ENCODE peak calls at places on chromosomes 4 and X, in six cellular contexts. M is progenitor cell of endocrine pancreas; F is activated CD8-positive, alpha-beta T cell treated with anti-CD3 and anti-CD28 coated beads for 36 hours; I is substantia nigra; D is T follicular helper cell; G is posterior vena cava. H is an unnamed sample.

GRCh38 chr4:160180206-160180605 is 1077.3 kb downstream of the RAPGEF2 start:
- DNase-seq in M (no peak), F (no peak), I (no peak), D (no peak), G (no peak), H (peak; percentile 7)

GRCh38 chrX:44314259-44314734 is 29.2 kb downstream of the EFHC2 start:
- DNase-seq in M (no peak), F (peak; percentile 8), I (no peak), D (no peak), G (no peak), H (peak; percentile 8)

GRCh38 chrX:7088968-7089615 is 58.4 kb upstream of the STS start:
- DNase-seq in M (peak; percentile 34), F (peak; percentile 68), I (no peak), D (peak; percentile 8), G (no peak), H (no peak)

GRCh38 chr4:72427022-72427421 is 142.0 kb downstream of the ADAMTS3 start:
- DNase-seq in M (no peak), F (no peak), I (no peak), D (no peak), G (no peak), H (no peak)

GRCh38 chrX:65596270-65596669 is 61.7 kb upstream of the LAS1L start:
- DNase-seq in M (no peak), F (peak; percentile 76), I (no peak), D (peak; percentile 49), G (peak; percentile 52), H (no peak)

GRCh38 chr4:75708218-75708691 is 16.1 kb upstream of the USO1 start:
- DNase-seq in M (no peak), F (peak; percentile 75), I (no peak), D (no peak), G (no peak), H (peak; percentile 27)

GRCh38 chrX:45295587-45295986 is 94.9 kb upstream of the DIPK2B start:
- DNase-seq in M (no peak), F (no peak), I (no peak), D (no peak), G (no peak), H (peak; percentile 36)

GRCh38 chrX:108396986-108397385 is 41.2 kb downstream of the COL4A6 start:
- DNase-seq in M (no peak), F (no peak), I (no peak), D (no peak), G (no peak), H (no peak)

GRCh38 chrX:70508296-70508911 is 63.8 kb downstream of the DLG3 start:
- DNase-seq in M (no peak), F (peak; percentile 56), I (no peak), D (no peak), G (no peak), H (no peak)

GRCh38 chr4:6953751-6954380 is 44.2 kb downstream of the TBC1D14 start:
- DNase-seq in M (no peak), F (no peak), I (no peak), D (no peak), G (peak; percentile 94), H (no peak)

GRCh38 chr4:53777244-53777984 is 186.1 kb upstream of the LNX1 start:
- DNase-seq in M (no peak), F (no peak), I (no peak), D (no peak), G (no peak), H (peak; percentile 25)

GRCh38 chr4:178612725-178613124 is 1170.5 kb upstream of the AGA start:
- DNase-seq in M (no peak), F (peak; percentile 20), I (no peak), D (no peak), G (no peak), H (no peak)

GRCh38 chr4:3850128-3850527 is 83.9 kb downstream of the ADRA2C start:
- DNase-seq in M (no peak), F (no peak), I (no peak), D (no peak), G (no peak), H (no peak)

GRCh38 chr4:149344436-149344835 is 471.2 kb downstream of the IQCM start:
- DNase-seq in M (no peak), F (no peak), I (no peak), D (no peak), G (no peak), H (peak; percentile 42)

GRCh38 chr4:48912349-48912748 is 5.8 kb upstream of the OCIAD2 start:
- DNase-seq in M (no peak), F (no peak), I (no peak), D (no peak), G (no peak), H (no peak)

GRCh38 chr4:127732623-127733199 is 2.5 kb downstream of the SLC25A31 start:
- DNase-seq in M (no peak), F (no peak), I (no peak), D (no peak), G (no peak), H (peak; percentile 66)

GRCh38 chr4:37628977-37629609 is 57.1 kb downstream of the RELL1 start:
- DNase-seq in M (no peak), F (no peak), I (no peak), D (no peak), G (no peak), H (peak; percentile 48)

GRCh38 chr4:88215351-88215750 is 56.9 kb upstream of the ABCG2 start:
- DNase-seq in M (no peak), F (no peak), I (no peak), D (no peak), G (no peak), H (no peak)

GRCh38 chr4:44563496-44563895 is 87.9 kb downstream of the YIPF7 start:
- DNase-seq in M (no peak), F (no peak), I (no peak), D (no peak), G (no peak), H (no peak)

GRCh38 chrX:23334871-23335599 is 386 bp downstream of the PTCHD1 start:
- DNase-seq in M (no peak), F (no peak), I (no peak), D (no peak), G (no peak), H (no peak)

GRCh38 chrX:27968891-27969290 is 12.4 kb downstream of the DCAF8L1 start:
- DNase-seq in M (no peak), F (no peak), I (no peak), D (no peak), G (no peak), H (no peak)

GRCh38 chr4:35673137-35673536 is 571.2 kb downstream of the ARAP2 start:
- DNase-seq in M (no peak), F (no peak), I (no peak), D (no peak), G (no peak), H (no peak)

GRCh38 chrX:55008571-55009358 is 8.6 kb downstream of the APEX2 start:
- DNase-seq in M (no peak), F (peak; percentile 28), I (no peak), D (no peak), G (no peak), H (no peak)

GRCh38 chrX:45767021-45767491 is 566.4 kb upstream of the DIPK2B start:
- DNase-seq in M (no peak), F (no peak), I (no peak), D (no peak), G (no peak), H (peak; percentile 59)

GRCh38 chr4:125938541-125938940 is 623.8 kb downstream of the FAT4 start:
- DNase-seq in M (no peak), F (no peak), I (no peak), D (no peak), G (no peak), H (no peak)

GRCh38 chr4:184648220-184649025 is 824 bp downstream of the CASP3 start:
- DNase-seq in M (peak; percentile 41), F (peak; percentile 76), I (peak; percentile 61), D (peak; percentile 32), G (peak; percentile 92), H (no peak)

GRCh38 chrX:22429704-22430103 is 157.0 kb downstream of the CBLL2 start:
- DNase-seq in M (no peak), F (no peak), I (no peak), D (no peak), G (no peak), H (no peak)

GRCh38 chr4:5526070-5526831 is 182.1 kb downstream of the EVC2 start:
- DNase-seq in M (no peak), F (no peak), I (no peak), D (no peak), G (no peak), H (no peak)

GRCh38 chr4:1693131-1693896 is 9.2 kb upstream of the FAM53A start:
- DNase-seq in M (peak; percentile 51), F (peak; percentile 80), I (peak; percentile 25), D (peak; percentile 66), G (peak; percentile 92), H (peak; percentile 40)

GRCh38 chrX:153450114-153450948 is 4.5 kb upstream of the TREX2 start:
- DNase-seq in M (no peak), F (no peak), I (no peak), D (no peak), G (peak; percentile 72), H (no peak)

GRCh38 chrX:103556941-103557340 is 28.4 kb upstream of the TCEAL4 start:
- DNase-seq in M (no peak), F (no peak), I (no peak), D (no peak), G (no peak), H (no peak)

GRCh38 chr4:11710484-11710883 is 281.8 kb upstream of the HS3ST1 start:
- DNase-seq in M (no peak), F (no peak), I (no peak), D (no peak), G (no peak), H (no peak)

GRCh38 chr4:21879187-21879586 is 69.4 kb downstream of the KCNIP4 start:
- DNase-seq in M (no peak), F (no peak), I (no peak), D (no peak), G (no peak), H (peak; percentile 1)

GRCh38 chr4:34170941-34171340 is 2073.4 kb downstream of the ARAP2 start:
- DNase-seq in M (no peak), F (no peak), I (no peak), D (no peak), G (no peak), H (no peak)

GRCh38 chr4:33914386-33914785 is 2329.9 kb downstream of the ARAP2 start:
- DNase-seq in M (no peak), F (no peak), I (no peak), D (no peak), G (no peak), H (no peak)

GRCh38 chr4:74166135-74166534 is 8.2 kb downstream of the MTHFD2L start:
- DNase-seq in M (no peak), F (no peak), I (no peak), D (no peak), G (no peak), H (no peak)

GRCh38 chrX:129842510-129843208 is 1.0 kb downstream of the ZDHHC9 start:
- DNase-seq in M (peak; percentile 18), F (peak; percentile 13), I (peak; percentile 21), D (no peak), G (no peak), H (no peak)

GRCh38 chrX:115067812-115068211 is 50.4 kb upstream of the IL13RA2 start:
- DNase-seq in M (no peak), F (no peak), I (no peak), D (no peak), G (no peak), H (no peak)